ENCODE peak calls at places on chromosomes 5 and 9, in four cellular contexts. F, M, E and B are unnamed samples.
A peak's percentile ranks its signal among the peaks of the same experiment; 100 is the strongest.

GRCh38 chr5:170232786-170233185 is at the start of gene C5orf58:
- DNase-seq in F (no peak), M (no peak), E (no peak), B (no peak)

GRCh38 chr9:91289244-91289643 is 72.5 kb downstream of the AUH start:
- DNase-seq in F (peak; percentile 27), M (no peak), E (no peak), B (no peak)

GRCh38 chr9:84296146-84296843 is 44.3 kb downstream of the SLC28A3 start:
- DNase-seq in F (no peak), M (no peak), E (no peak), B (no peak)

GRCh38 chr5:50962934-50963646 is 296.7 kb downstream of the PARP8 start:
- DNase-seq in F (peak; percentile 74), M (peak; percentile 67), E (peak; percentile 12), B (peak; percentile 7)

GRCh38 chr5:142724821-142725220 is 38.9 kb upstream of the FGF1 start:
- DNase-seq in F (no peak), M (no peak), E (no peak), B (no peak)

GRCh38 chr5:72141440-72142271 is 34.4 kb downstream of the MAP1B start:
- DNase-seq in F (no peak), M (no peak), E (peak; percentile 94), B (peak; percentile 88)

GRCh38 chr5:157100140-157100679 is 8.6 kb downstream of the HAVCR2 start:
- DNase-seq in F (no peak), M (no peak), E (peak; percentile 22), B (no peak)

GRCh38 chr5:132090107-132090506 is 16.5 kb downstream of the CSF2 start:
- DNase-seq in F (peak; percentile 8), M (no peak), E (peak; percentile 33), B (no peak)

GRCh38 chr9:75504721-75505120 is 385.8 kb upstream of the PCSK5 start:
- DNase-seq in F (no peak), M (no peak), E (no peak), B (no peak)

GRCh38 chr5:173395257-173395932 is 67.2 kb upstream of the STC2 start:
- DNase-seq in F (no peak), M (no peak), E (peak; percentile 12), B (no peak)

GRCh38 chr5:40240111-40240510 is 439.6 kb upstream of the PTGER4 start:
- DNase-seq in F (no peak), M (no peak), E (peak; percentile 69), B (no peak)

GRCh38 chr5:103808464-103809106 is 246.0 kb upstream of the NUDT12 start:
- DNase-seq in F (peak; percentile 44), M (peak; percentile 47), E (peak; percentile 38), B (no peak)

GRCh38 chr9:120755827-120756434 is 37.3 kb downstream of the FBXW2 start:
- DNase-seq in F (peak; percentile 72), M (peak; percentile 60), E (peak; percentile 13), B (no peak)

GRCh38 chr5:109329296-109330252 is 80.2 kb downstream of the PJA2 start:
- DNase-seq in F (no peak), M (no peak), E (peak; percentile 86), B (peak; percentile 66)

GRCh38 chr9:841371-842209 is at the start of gene DMRT1:
- DNase-seq in F (no peak), M (peak; percentile 27), E (no peak), B (no peak)

GRCh38 chr9:129823163-129823933 is 588 bp downstream of the TOR1A start:
- DNase-seq in F (peak; percentile 15), M (peak; percentile 64), E (peak; percentile 8), B (no peak)

GRCh38 chr9:114851301-114851700 is 45.5 kb upstream of the TNFSF15 start:
- DNase-seq in F (no peak), M (no peak), E (no peak), B (no peak)

GRCh38 chr9:114000671-114001409 is 77.3 kb downstream of the AMBP start:
- DNase-seq in F (no peak), M (no peak), E (no peak), B (no peak)

GRCh38 chr5:145903862-145904261 is 31.0 kb upstream of the GRXCR2 start:
- DNase-seq in F (no peak), M (no peak), E (no peak), B (no peak)

GRCh38 chr9:132797861-132798659 is 80.0 kb downstream of the AK8 start:
- DNase-seq in F (peak; percentile 18), M (no peak), E (no peak), B (no peak)

GRCh38 chr5:124162782-124163532 is 583.5 kb downstream of the ZNF608 start:
- DNase-seq in F (peak; percentile 30), M (peak; percentile 17), E (no peak), B (no peak)

GRCh38 chr5:124860271-124860670 is 113.8 kb upstream of the ZNF608 start:
- DNase-seq in F (no peak), M (peak; percentile 9), E (no peak), B (no peak)

GRCh38 chr9:37528652-37529072 is 42.9 kb downstream of the POLR1E start:
- DNase-seq in F (no peak), M (no peak), E (no peak), B (no peak)

GRCh38 chr9:71743217-71743705 is 25.1 kb downstream of the CEMIP2 start:
- DNase-seq in F (no peak), M (no peak), E (peak; percentile 79), B (no peak)

GRCh38 chr5:146151970-146152369 is 30.5 kb downstream of the LARS1 start:
- DNase-seq in F (no peak), M (no peak), E (no peak), B (no peak)

GRCh38 chr5:120151825-120152224 is 312.3 kb upstream of the PRR16 start:
- DNase-seq in F (no peak), M (no peak), E (no peak), B (no peak)

GRCh38 chr9:4849364-4849763 is 56.6 kb downstream of the RCL1 start:
- DNase-seq in F (no peak), M (no peak), E (no peak), B (no peak)